ENCODE peak calls at places on chromosomes 13 and 19, in nine cellular contexts. G, B, P, S, D, I, C, O and A are unnamed samples.

GRCh38 chr19:3783660-3784584 is 2.3 kb downstream of the MATK start:
- DNase-seq in P (no peak), B (no peak), I (no peak), S (peak), G (no peak), C (no peak), D (no peak), O (no peak), A (no peak)

GRCh38 chr19:38090561-38090960 is 133.5 kb downstream of the DPF1 start:
- DNase-seq in B (no peak), G (no peak), O (peak), S (no peak), C (no peak), I (no peak), P (no peak), D (no peak), A (no peak)

GRCh38 chr13:68810660-68811059 is 1297.0 kb upstream of the ATXN8OS start:
- DNase-seq in S (peak), D (no peak), B (peak), O (no peak), C (no peak), P (no peak), I (no peak), G (no peak), A (no peak)

GRCh38 chr19:3818479-3818878 is 32.3 kb upstream of the MATK start:
- DNase-seq in D (no peak), G (no peak), B (peak), P (no peak), C (peak), S (no peak), O (no peak), I (no peak), A (peak)

GRCh38 chr19:283395-283794 is 7.8 kb downstream of the PLPP2 start:
- DNase-seq in O (no peak), C (no peak), S (no peak), G (no peak), I (no peak), B (no peak), D (peak), P (no peak), A (no peak)

GRCh38 chr13:39684531-39685137 is 29.2 kb downstream of the COG6 start:
- DNase-seq in D (no peak), P (no peak), G (no peak), C (peak), S (peak), O (no peak), I (peak), B (peak), A (no peak)

GRCh38 chr19:46984077-46985010 is 35.3 kb upstream of the NPAS1 start:
- DNase-seq in I (peak), B (peak), O (no peak), D (peak), S (no peak), G (no peak), P (peak), C (peak), A (peak)

GRCh38 chr13:43136940-43137574 is 113.7 kb downstream of the DNAJC15 start:
- DNase-seq in C (no peak), I (no peak), D (no peak), B (no peak), S (peak), G (no peak), P (no peak), O (no peak), A (no peak)

GRCh38 chr13:70960841-70961443 is 852.7 kb upstream of the KLHL1 start:
- DNase-seq in S (peak), G (peak), O (no peak), B (peak), P (no peak), C (peak), D (no peak), I (no peak), A (peak)

GRCh38 chr13:43364210-43365041 is 341.0 kb downstream of the DNAJC15 start:
- DNase-seq in C (peak), P (no peak), G (no peak), D (peak), B (no peak), I (peak), O (peak), S (no peak), A (peak)

GRCh38 chr19:43362745-43363144 is 9.3 kb downstream of the CD177 start:
- DNase-seq in D (no peak), C (no peak), B (no peak), G (no peak), O (no peak), I (peak), S (no peak), P (no peak), A (no peak)

GRCh38 chr19:6239401-6239844 is 40.4 kb downstream of the MLLT1 start:
- DNase-seq in S (no peak), O (no peak), B (no peak), P (no peak), D (peak), I (no peak), G (no peak), C (peak), A (no peak)

GRCh38 chr19:45250832-45251451 is at the start of gene MARK4:
- DNase-seq in G (peak), S (peak), P (no peak), O (peak), C (peak), I (peak), D (peak), B (peak), A (peak)

GRCh38 chr19:53157601-53158000 is 1.3 kb downstream of the ZNF347 start:
- DNase-seq in I (peak), S (peak), P (no peak), D (no peak), C (peak), G (no peak), B (peak), O (peak), A (no peak)

GRCh38 chr19:2266183-2266993 is 10.2 kb upstream of the JSRP1 start:
- DNase-seq in B (no peak), P (no peak), D (peak), O (peak), I (peak), C (peak), G (no peak), S (no peak), A (peak)

GRCh38 chr19:42010245-42011126 is 16.5 kb upstream of the ATP1A3 start:
- DNase-seq in I (no peak), O (no peak), S (no peak), C (peak), B (no peak), P (no peak), G (no peak), D (peak), A (no peak)

GRCh38 chr13:98848736-98849135 is 96.3 kb upstream of the SLC15A1 start:
- DNase-seq in G (no peak), D (no peak), B (no peak), P (no peak), C (no peak), I (no peak), S (no peak), O (no peak), A (peak)

GRCh38 chr13:98847780-98848179 is 95.3 kb upstream of the SLC15A1 start:
- DNase-seq in G (no peak), D (no peak), B (no peak), S (peak), I (no peak), P (no peak), C (no peak), O (no peak), A (no peak)

GRCh38 chr13:98853791-98854191 is 101.3 kb upstream of the SLC15A1 start:
- DNase-seq in B (no peak), S (no peak), G (no peak), P (no peak), D (peak), O (no peak), C (peak), I (peak), A (peak)

GRCh38 chr13:98854448-98854847 is 102.0 kb upstream of the SLC15A1 start:
- DNase-seq in O (no peak), G (no peak), I (no peak), D (no peak), P (no peak), B (no peak), C (no peak), S (no peak), A (no peak)

GRCh38 chr13:98851276-98851675 is 98.8 kb upstream of the SLC15A1 start:
- DNase-seq in D (no peak), S (no peak), P (no peak), I (no peak), B (no peak), G (no peak), O (no peak), C (no peak), A (no peak)
- TF ChIP-seq CTCF in D (no peak), S (no peak), P (no peak), I (no peak), B (no peak), G (no peak), O (no peak), C (no peak), A (no peak)

GRCh38 chr19:51727349-51727880 is 3.6 kb upstream of the HAS1 start:
- DNase-seq in G (no peak), D (no peak), C (peak), B (no peak), I (peak), O (no peak), S (no peak), P (no peak), A (peak)
- TF ChIP-seq CTCF in G (no peak), D (no peak), C (no peak), B (no peak), I (no peak), O (no peak), S (no peak), P (no peak), A (no peak)

DNA sequence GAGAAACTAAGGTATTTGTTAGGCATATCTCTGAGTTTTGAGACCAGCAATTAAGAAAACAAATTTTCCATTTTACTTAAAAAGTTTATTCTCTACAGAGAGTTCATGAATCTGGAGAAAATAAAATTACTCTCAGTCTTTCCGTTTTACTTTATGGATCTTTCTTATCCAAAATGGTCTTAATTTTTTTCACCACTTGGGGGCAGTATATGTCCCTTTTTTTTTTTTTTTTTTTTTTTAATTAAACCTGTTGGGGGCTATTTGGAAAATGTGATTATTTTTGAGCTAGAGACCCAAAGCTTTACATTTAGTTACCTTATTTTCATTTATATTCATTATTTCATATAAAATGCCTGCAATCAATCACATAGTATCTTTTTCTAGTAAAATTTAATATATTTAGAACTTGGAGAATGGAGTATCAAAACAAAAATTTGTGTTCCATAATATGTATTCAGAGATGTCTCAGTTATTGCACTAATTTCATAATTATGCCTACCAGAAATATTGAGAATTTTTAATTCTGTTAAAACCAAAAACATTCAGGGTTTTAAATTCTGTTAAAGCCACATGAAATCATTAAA is 27.1 kb downstream of the PIBF1 start:
- DNase-seq in I (no peak), B (peak), S (peak), P (no peak), C (peak), G (no peak), D (no peak), O (no peak), A (no peak)
- TF ChIP-seq CTCF in I (peak), B (peak), S (peak), P (peak), C (peak), G (peak), D (peak), O (peak), A (no peak)

DNA sequence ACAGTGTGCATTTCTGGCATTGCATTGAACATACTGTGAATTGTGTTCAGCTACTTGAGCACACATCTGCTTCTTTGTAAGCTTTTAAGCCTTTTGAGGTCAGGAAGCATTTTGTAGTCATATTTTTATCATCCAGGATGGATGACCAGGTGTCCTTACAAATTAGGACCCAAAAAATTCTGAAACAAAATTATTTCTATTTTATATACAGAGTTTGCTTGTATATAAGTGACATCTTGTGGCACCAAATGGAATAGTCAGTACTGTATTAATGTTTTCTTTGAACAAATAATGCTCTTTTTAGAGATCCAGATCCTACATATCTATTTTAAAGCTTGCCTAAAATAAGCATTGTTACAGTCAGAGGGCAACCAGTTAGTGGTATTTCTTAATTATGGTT is 9.5 kb upstream of the SUPT20H start:
- DNase-seq in I (no peak), P (no peak), B (no peak), G (no peak), S (no peak), C (peak), D (no peak), O (no peak), A (no peak)
- TF ChIP-seq CTCF in I (peak), P (no peak), B (peak), G (peak), S (no peak), C (peak), D (peak), O (no peak), A (no peak)

DNA sequence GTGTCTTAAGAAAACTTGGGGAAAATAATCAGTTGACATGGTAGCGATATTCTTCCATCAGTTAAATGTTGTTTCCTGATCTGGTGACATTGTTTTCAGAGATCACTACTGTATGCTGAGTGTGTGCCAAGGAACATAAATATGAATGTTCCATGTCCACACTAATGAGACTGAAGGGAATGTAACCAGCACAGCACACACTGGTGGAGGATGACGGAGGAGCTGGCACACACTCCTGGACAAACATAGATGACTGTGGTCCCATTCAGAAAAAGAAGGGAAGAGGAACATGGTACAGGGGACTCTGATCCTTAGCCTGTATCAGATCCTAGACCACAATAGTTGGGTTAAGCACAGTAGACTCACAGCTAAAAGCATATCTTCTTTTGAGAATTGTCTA is 574.8 kb downstream of the MYO16 start:
- DNase-seq in B (no peak), P (no peak), S (no peak), G (no peak), D (no peak), C (peak), O (no peak), I (peak), A (no peak)
- TF ChIP-seq CTCF in B (no peak), P (no peak), S (no peak), G (no peak), D (no peak), C (no peak), O (no peak), I (no peak), A (no peak)

GRCh38 chr13:100542546-100543156 is 45.9 kb downstream of the GGACT start:
- DNase-seq in G (no peak), P (no peak), C (peak), O (no peak), S (peak), I (peak), D (no peak), B (no peak), A (peak)
- TF ChIP-seq CTCF in G (peak), P (peak), C (peak), O (no peak), S (peak), I (peak), D (peak), B (peak), A (peak)